ENCODE peak calls at places on chromosomes 3 and 15, in five cellular contexts. H is OCI-LY7, C is body of pancreas, I is Panc1, V is esophagus muscularis mucosa. S is an unnamed sample.

GRCh38 chr3:67655364-67656121 is 1.1 kb upstream of the SUCLG2 start:
- DNase-seq in H (peak; percentile 32), C (peak; percentile 53), I (no peak), V (no peak), S (no peak)

GRCh38 chr15:45550436-45550835 is 27.9 kb upstream of the SLC30A4 start:
- DNase-seq in H (no peak), C (no peak), I (no peak), V (no peak), S (no peak)

GRCh38 chr15:69530234-69530633 is 77.6 kb downstream of the RPLP1 start:
- DNase-seq in H (no peak), C (no peak), I (no peak), V (no peak), S (no peak)

GRCh38 chr3:153848701-153849100 is 272.5 kb upstream of the ARHGEF26 start:
- DNase-seq in H (no peak), C (no peak), I (no peak), V (no peak), S (no peak)

GRCh38 chr15:59524331-59524731 is 86.3 kb downstream of the FAM81A start:
- DNase-seq in H (peak; percentile 49), C (peak; percentile 13), I (no peak), V (peak; percentile 75), S (no peak)

GRCh38 chr3:71962561-71963240 is 177.8 kb upstream of the PROK2 start:
- DNase-seq in H (no peak), C (no peak), I (no peak), V (no peak), S (no peak)

GRCh38 chr3:55622733-55623132 is 135.6 kb upstream of the WNT5A start:
- DNase-seq in H (no peak), C (no peak), I (no peak), V (no peak), S (no peak)

GRCh38 chr15:27694506-27695077 is 404.5 kb downstream of the OCA2 start:
- DNase-seq in H (no peak), C (no peak), I (no peak), V (no peak), S (no peak)

DNA sequence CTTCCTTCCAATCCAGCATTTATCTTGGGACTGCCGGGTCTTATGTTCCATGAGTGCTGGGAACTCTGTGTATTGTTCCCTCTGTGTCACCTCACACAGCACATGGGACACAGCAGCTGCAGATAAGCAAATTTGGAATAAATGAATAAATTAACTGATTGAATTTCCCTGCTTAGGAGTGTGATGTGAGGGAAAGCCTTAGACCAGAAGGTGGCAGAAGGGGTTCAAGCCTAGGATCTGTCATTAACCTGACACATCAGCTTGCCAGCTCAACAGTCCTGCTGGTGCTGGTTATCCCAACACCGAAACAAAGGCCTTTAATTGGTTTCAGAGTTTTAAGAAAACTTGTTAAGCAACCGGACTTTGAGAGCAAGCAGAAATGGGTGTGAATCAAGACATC is 114.4 kb downstream of the OXSM start:
- DNase-seq in H (peak; percentile 14), C (peak; percentile 70), I (no peak), V (no peak), S (no peak)
- TF ChIP-seq CTCF in H (peak; percentile 41), C (peak; percentile 23), I (peak; percentile 15), V (peak; percentile 39), S (peak; percentile 48)

DNA sequence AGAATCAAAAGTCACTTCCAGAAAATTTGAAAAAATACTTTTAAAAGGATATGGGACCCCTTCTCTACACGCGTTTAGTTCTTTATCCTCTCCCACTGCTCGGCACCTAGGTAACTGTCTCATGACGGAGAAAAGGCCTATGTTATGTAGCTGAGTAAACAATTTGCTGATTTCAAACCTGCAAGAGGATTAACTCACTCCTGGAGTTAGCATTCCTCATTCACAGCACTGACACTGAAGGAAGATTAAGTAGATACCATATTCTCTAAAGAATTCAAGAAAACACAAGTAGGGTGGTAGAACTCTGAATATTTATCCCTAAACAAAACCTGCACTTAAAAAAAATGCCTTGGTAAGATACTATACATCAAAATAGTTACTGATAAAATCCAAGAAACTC is 30.3 kb upstream of the PYGO1 start:
- DNase-seq in H (no peak), C (no peak), I (no peak), V (no peak), S (no peak)
- H3K27ac ChIP-seq in H (no peak overlapping the region), C (no peak overlapping the region), I (no peak overlapping the region), V (no peak overlapping the region), S (no peak overlapping the region)

GRCh38 chr3:189269356-189269755 is 97.6 kb downstream of the TPRG1 start:
- DNase-seq in H (no peak), C (no peak), I (no peak), V (no peak), S (no peak)

GRCh38 chr3:189267981-189268613 is 96.3 kb downstream of the TPRG1 start:
- DNase-seq in H (no peak), C (peak; percentile 5), I (no peak), V (no peak), S (no peak)

GRCh38 chr3:189272500-189273119 is 100.8 kb downstream of the TPRG1 start:
- DNase-seq in H (peak; percentile 48), C (no peak), I (no peak), V (no peak), S (no peak)

GRCh38 chr3:189273736-189274135 is 102.0 kb downstream of the TPRG1 start:
- DNase-seq in H (no peak), C (no peak), I (no peak), V (no peak), S (no peak)

DNA sequence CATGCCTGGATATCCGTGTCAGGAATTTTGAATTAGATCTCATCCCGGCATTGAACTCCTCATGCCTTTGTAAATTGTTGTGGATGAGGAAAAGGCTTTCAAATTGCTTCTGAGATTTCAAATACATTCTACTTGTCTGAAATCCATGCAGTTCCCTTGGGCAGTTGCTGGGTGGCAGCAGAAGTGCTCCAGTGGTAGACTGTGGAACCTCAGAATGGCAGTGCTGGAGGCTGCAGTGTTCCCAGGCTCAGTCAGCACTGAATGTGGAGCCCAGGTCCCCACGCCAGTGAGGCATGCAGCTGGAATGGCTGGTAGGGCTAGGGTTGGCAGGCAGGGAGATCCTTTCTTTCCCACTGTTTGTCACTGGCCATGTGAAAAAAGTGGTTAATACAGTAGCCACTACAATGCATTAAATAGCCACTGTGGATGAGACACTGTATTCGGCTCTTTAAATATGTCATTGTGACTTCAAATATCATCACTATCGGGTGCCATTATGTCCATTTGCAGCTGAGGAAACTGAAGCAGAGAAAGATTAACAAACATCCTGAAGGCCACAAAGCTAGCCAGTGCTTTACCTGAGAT is 98.6 kb downstream of the TPRG1 start:
- DNase-seq in H (peak; percentile 61), C (peak; percentile 75), I (peak; percentile 68), V (no peak), S (peak; percentile 70)
- TF ChIP-seq CTCF in H (peak; percentile 75), C (peak; percentile 49), I (peak; percentile 85), V (peak; percentile 59), S (peak; percentile 70)

DNA sequence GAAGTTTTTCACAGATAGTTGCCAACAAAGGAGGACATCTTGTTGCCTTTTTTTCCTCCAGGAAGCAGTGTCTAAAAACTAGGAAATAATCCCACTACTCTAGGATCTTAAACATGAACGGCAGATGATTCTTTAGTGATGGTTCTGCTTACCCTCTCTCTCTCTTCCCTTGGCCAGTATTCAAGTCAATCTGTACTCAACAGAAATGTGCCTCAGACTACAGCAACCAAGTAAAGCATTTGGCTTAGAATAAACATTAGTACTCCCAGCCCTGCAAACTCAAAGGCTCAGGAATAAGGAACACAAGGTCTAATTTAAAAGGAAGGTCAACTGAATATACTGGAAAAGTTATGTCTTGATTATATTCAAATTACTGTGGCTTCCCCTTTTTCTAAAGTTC is 8.7 kb downstream of the NPTN start:
- DNase-seq in H (no peak), C (no peak), I (no peak), V (no peak), S (no peak)
- H3K27ac ChIP-seq in H (no peak overlapping the region), C (peak overlapping the region; percentile 14), I (no peak overlapping the region), V (peak overlapping the region; percentile 94), S (peak overlapping the region; percentile 0)

DNA sequence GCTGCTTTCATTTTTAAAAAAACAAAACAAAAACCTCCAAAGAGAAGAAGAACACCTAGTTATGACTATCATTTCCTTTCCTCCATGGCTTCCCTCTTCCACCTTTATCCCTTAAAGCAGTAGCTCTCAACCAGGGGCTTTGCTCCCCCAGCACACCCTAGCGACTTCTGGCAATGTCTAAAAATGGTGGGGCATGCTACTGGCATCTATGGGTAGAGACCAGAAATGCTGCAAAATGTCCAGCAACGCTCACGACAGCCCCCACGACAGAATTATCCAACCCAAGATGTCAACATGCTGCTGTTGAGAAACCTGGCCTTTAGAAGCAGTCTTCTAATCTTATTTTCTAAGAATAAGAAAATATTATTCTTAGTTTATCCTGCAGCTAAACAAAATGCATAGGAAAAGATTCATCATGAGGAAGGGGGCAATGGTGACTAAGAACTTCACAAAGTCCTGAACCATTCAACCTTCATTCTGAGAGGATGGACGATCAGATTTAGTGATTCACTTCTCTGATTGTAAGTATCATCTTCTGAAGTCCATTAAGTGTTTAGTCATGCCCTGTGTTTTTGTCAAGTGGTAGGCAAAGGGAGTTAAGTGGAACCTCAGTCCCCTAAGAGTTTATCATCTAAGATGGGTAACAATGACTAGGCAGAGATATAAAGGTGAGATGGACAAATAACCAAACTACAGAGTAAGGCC is 81.7 kb downstream of the CCNL1 start:
- DNase-seq in H (no peak), C (no peak), I (no peak), V (no peak), S (no peak)
- TF ChIP-seq CTCF in H (no peak), C (no peak), I (peak; percentile 14), V (no peak), S (no peak)

GRCh38 chr3:24255414-24255813 is 239.2 kb downstream of the THRB start:
- DNase-seq in H (no peak), C (no peak), I (no peak), V (no peak), S (no peak)

GRCh38 chr3:24258260-24258659 is 236.4 kb downstream of the THRB start:
- DNase-seq in H (no peak), C (no peak), I (no peak), V (no peak), S (no peak)

GRCh38 chr3:24259901-24260512 is 234.6 kb downstream of the THRB start:
- DNase-seq in H (no peak), C (peak; percentile 44), I (no peak), V (no peak), S (peak; percentile 83)

GRCh38 chr3:24263069-24263668 is 231.5 kb downstream of the THRB start:
- DNase-seq in H (no peak), C (no peak), I (no peak), V (no peak), S (no peak)

GRCh38 chr3:24258727-24259600 is 235.7 kb downstream of the THRB start:
- DNase-seq in H (no peak), C (no peak), I (no peak), V (no peak), S (peak; percentile 25)
- H3K27ac ChIP-seq in H (no peak overlapping the region), C (peak overlapping the region; percentile 34), I (no peak overlapping the region), V (no peak overlapping the region), S (peak overlapping the region; percentile 87)